ENCODE peak calls at places on chromosomes 16 and 17, in seven cellular contexts. M, C, A, I, O, D and H are unnamed samples.

GRCh38 chr17:30554839-30555751 is 77.9 kb downstream of the GOSR1 start:
- DNase-seq in M (peak), C (no peak), A (peak), I (peak), O (peak), D (no peak), H (no peak)

GRCh38 chr16:19884021-19884485 is 595 bp downstream of the GPRC5B start:
- DNase-seq in M (no peak), C (peak), A (no peak), I (no peak), O (peak), D (peak), H (no peak)

GRCh38 chr16:25155553-25156460 is 44.3 kb downstream of the LCMT1 start:
- DNase-seq in M (no peak), C (no peak), A (no peak), I (peak), O (no peak), D (no peak), H (no peak)

GRCh38 chr16:19704321-19705130 is 13.5 kb downstream of the KNOP1 start:
- DNase-seq in M (no peak), C (peak), A (peak), I (peak), O (no peak), D (no peak), H (no peak)

GRCh38 chr16:80233097-80233835 is 307.5 kb upstream of the DYNLRB2 start:
- DNase-seq in M (no peak), C (no peak), A (no peak), I (peak), O (no peak), D (no peak), H (no peak)

GRCh38 chr16:53457670-53458069 is 23.4 kb downstream of the RBL2 start:
- DNase-seq in M (no peak), C (no peak), A (no peak), I (peak), O (no peak), D (peak), H (no peak)

GRCh38 chr17:46866325-46866724 is 14.9 kb downstream of the WNT9B start:
- DNase-seq in M (no peak), C (no peak), A (no peak), I (no peak), O (no peak), D (no peak), H (no peak)

GRCh38 chr16:22326771-22327445 is 29.7 kb downstream of the POLR3E start:
- DNase-seq in M (peak), C (no peak), A (no peak), I (no peak), O (no peak), D (no peak), H (no peak)

GRCh38 chr16:72992142-72992601 is 55.8 kb downstream of the ZFHX3 start:
- DNase-seq in M (no peak), C (peak), A (no peak), I (no peak), O (peak), D (no peak), H (no peak)

GRCh38 chr16:70252355-70252988 is 732 bp upstream of the EXOSC6 start:
- DNase-seq in M (no peak), C (no peak), A (no peak), I (peak), O (peak), D (no peak), H (no peak)

GRCh38 chr16:70253291-70254094 is 1.8 kb upstream of the EXOSC6 start:
- DNase-seq in M (no peak), C (peak), A (peak), I (peak), O (peak), D (peak), H (no peak)

GRCh38 chr16:70254965-70255286 is 3.2 kb upstream of the EXOSC6 start:
- DNase-seq in M (no peak), C (no peak), A (no peak), I (no peak), O (no peak), D (no peak), H (no peak)

GRCh38 chr16:70255584-70255983 is 3.8 kb upstream of the EXOSC6 start:
- DNase-seq in M (no peak), C (no peak), A (no peak), I (no peak), O (no peak), D (no peak), H (no peak)

DNA sequence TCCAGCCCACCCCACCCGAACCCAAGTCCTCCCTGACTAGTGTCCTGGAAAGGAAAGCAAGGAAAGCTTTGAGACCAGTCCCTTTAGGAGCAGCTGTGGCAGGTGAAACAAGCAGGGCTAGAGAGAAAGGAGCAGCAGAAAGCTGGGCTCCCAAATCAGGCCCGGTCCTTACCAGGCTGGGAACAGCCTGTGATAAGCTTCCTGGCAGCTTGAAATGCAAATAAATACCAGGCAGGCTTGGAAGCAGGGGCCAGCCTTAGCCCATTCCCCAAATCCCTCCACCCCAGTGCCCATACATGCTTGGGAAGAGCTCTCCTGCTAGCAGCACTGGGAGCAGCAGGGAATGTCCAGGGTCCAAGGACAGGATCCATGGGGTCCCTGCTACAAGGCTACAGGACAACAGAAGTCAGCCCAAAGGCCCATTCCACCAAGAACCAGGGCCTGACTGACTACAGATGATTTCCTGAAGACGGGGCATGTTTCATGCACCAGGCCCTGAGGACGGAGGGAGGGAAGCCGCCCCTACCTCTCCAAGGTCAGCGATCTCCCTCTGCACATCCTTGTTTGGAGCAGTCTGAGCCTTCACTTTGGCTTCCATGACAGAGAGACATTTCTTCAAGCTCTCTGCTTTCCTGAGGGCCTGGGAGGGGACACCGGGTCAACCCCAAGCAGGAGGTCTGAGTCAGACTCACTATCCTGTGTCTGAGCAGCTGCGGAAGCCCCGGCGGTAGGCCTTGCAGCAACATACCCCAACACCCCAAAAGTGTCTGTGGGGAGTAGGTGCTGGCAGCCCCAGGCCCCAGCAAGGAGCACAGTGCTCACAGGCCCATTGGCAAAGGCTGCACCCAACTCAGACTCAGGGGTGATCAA is 2.6 kb upstream of the EXOSC6 start:
- DNase-seq in M (no peak), C (no peak), A (no peak), I (peak), O (no peak), D (no peak), H (no peak)
- TF ChIP-seq CTCF in M (peak), C (no peak), A (no peak), I (no peak), O (no peak), D (no peak), H (peak)

GRCh38 chr17:58313815-58314705 is 14.5 kb downstream of the TSPOAP1 start:
- DNase-seq in M (peak), C (peak), A (no peak), I (no peak), O (no peak), D (no peak), H (no peak)

GRCh38 chr17:58314706-58315015 is 13.9 kb downstream of the TSPOAP1 start:
- DNase-seq in M (no peak), C (no peak), A (no peak), I (no peak), O (no peak), D (no peak), H (no peak)

GRCh38 chr17:58311429-58311894 is 17.1 kb downstream of the TSPOAP1 start:
- DNase-seq in M (peak), C (no peak), A (no peak), I (no peak), O (no peak), D (no peak), H (no peak)

GRCh38 chr17:58312021-58312630 is 16.5 kb downstream of the TSPOAP1 start:
- DNase-seq in M (peak), C (no peak), A (no peak), I (no peak), O (no peak), D (no peak), H (no peak)

GRCh38 chr17:58312824-58313223 is 15.8 kb downstream of the TSPOAP1 start:
- DNase-seq in M (no peak), C (peak), A (no peak), I (no peak), O (no peak), D (no peak), H (no peak)
- TF ChIP-seq CTCF in M (no peak), C (no peak), A (no peak), I (peak), O (no peak), D (no peak), H (no peak)

GRCh38 chr17:2067048-2067452 is 12.1 kb downstream of the HIC1 start:
- DNase-seq in M (no peak), C (no peak), A (no peak), I (no peak), O (no peak), D (no peak), H (no peak)

GRCh38 chr17:2064147-2064489 is 9.2 kb downstream of the HIC1 start:
- DNase-seq in M (no peak), C (no peak), A (no peak), I (peak), O (no peak), D (no peak), H (no peak)

GRCh38 chr17:2063306-2064146 is 8.6 kb downstream of the HIC1 start:
- DNase-seq in M (no peak), C (no peak), A (no peak), I (peak), O (no peak), D (no peak), H (no peak)

GRCh38 chr17:2064511-2064910 is 9.6 kb downstream of the HIC1 start:
- DNase-seq in M (no peak), C (no peak), A (no peak), I (peak), O (no peak), D (no peak), H (no peak)

GRCh38 chr17:2064980-2065785 is 10.3 kb downstream of the HIC1 start:
- DNase-seq in M (no peak), C (no peak), A (peak), I (peak), O (no peak), D (no peak), H (no peak)
- TF ChIP-seq CTCF in M (peak), C (peak), A (peak), I (peak), O (peak), D (peak), H (peak)

DNA sequence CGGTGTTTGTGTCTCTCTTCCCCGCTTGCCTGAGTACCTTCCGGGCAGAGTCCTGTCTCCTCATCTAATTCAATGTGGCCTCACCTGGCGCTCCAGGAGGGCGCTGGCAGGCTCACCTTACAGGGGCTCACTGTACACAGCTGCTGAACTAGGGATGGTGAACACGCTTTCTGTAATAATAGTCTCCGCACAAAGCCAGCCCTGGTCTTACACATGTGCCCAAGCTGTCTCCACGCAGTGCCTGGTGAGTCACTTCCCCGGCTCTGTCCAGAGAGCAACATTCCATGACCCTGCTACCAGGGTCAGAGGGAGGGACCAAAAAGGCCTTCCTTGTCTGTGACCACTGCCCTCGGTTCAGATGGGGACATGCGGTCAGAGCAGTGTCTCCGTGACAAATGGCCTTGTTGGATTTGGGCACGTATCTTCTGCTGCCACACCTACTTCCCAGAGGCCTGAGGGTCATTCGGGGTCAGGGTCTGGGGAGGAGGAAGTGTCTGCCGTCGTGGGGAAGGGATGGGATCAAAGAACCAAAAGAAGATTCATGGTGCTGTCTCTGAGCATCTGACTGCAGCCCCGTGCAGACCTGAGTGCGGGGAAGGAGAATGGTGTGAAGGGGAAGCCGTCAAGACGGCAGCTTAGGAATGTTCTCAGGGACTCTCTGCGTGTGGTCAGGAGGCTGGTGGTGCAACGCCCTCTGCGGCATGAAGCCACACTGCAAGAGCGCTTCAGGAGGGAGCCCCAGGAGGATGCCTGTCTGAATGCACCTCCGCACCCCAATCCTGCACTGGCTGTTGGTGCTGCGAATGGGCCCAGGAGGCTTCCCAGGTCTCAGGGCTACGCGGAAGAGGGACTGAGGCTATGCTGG is 68.8 kb downstream of the IL21R start:
- DNase-seq in M (no peak), C (no peak), A (peak), I (peak), O (no peak), D (no peak), H (no peak)
- TF ChIP-seq CTCF in M (no peak), C (no peak), A (no peak), I (peak), O (no peak), D (no peak), H (no peak)

GRCh38 chr17:6555331-6556120 is 829 bp downstream of the PITPNM3 start:
- DNase-seq in M (peak), C (peak), A (peak), I (peak), O (no peak), D (peak), H (no peak)
- TF ChIP-seq CTCF in M (no peak), C (no peak), A (no peak), I (no peak), O (peak), D (no peak), H (no peak)

GRCh38 chr17:81511550-81511799 is 1.1 kb downstream of the ACTG1 start:
- DNase-seq in M (no peak), C (no peak), A (no peak), I (no peak), O (no peak), D (no peak), H (no peak)

GRCh38 chr17:81509048-81509686 is 3.4 kb downstream of the ACTG1 start:
- DNase-seq in M (no peak), C (no peak), A (peak), I (peak), O (peak), D (peak), H (no peak)

GRCh38 chr17:81510798-81511549 is 1.6 kb downstream of the ACTG1 start:
- DNase-seq in M (no peak), C (no peak), A (no peak), I (peak), O (peak), D (peak), H (peak)

GRCh38 chr17:81509687-81510523 is 2.7 kb downstream of the ACTG1 start:
- DNase-seq in M (no peak), C (no peak), A (peak), I (peak), O (peak), D (peak), H (no peak)

DNA sequence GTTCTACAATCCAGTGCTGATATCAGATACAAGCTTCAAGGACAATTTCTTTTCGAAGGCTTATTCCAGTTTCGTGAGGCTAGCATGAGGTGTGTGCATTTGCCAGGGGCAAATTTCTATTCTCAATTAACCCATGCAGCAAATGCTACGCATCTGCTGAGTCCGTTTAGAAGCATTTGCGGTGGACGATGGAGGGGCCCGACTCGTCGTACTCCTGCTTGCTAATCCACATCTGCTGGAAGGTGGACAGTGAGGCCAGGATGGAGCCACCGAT is 2.1 kb downstream of the ACTG1 start:
- DNase-seq in M (no peak), C (no peak), A (no peak), I (peak), O (no peak), D (no peak), H (no peak)
- TF ChIP-seq CTCF in M (no peak), C (no peak), A (no peak), I (no peak), O (no peak), D (no peak), H (no peak)

GRCh38 chr17:41653421-41654133 is 29.2 kb upstream of the KRT17 start:
- DNase-seq in M (no peak), C (no peak), A (no peak), I (no peak), O (no peak), D (no peak), H (no peak)

GRCh38 chr17:41652461-41652960 is 28.1 kb upstream of the KRT17 start:
- DNase-seq in M (peak), C (no peak), A (peak), I (no peak), O (no peak), D (no peak), H (peak)

GRCh38 chr17:41655611-41656111 is 31.3 kb upstream of the KRT17 start:
- DNase-seq in M (peak), C (peak), A (peak), I (no peak), O (peak), D (peak), H (peak)

GRCh38 chr17:41654908-41655607 is 30.7 kb upstream of the KRT17 start:
- DNase-seq in M (no peak), C (no peak), A (peak), I (no peak), O (no peak), D (no peak), H (no peak)

DNA sequence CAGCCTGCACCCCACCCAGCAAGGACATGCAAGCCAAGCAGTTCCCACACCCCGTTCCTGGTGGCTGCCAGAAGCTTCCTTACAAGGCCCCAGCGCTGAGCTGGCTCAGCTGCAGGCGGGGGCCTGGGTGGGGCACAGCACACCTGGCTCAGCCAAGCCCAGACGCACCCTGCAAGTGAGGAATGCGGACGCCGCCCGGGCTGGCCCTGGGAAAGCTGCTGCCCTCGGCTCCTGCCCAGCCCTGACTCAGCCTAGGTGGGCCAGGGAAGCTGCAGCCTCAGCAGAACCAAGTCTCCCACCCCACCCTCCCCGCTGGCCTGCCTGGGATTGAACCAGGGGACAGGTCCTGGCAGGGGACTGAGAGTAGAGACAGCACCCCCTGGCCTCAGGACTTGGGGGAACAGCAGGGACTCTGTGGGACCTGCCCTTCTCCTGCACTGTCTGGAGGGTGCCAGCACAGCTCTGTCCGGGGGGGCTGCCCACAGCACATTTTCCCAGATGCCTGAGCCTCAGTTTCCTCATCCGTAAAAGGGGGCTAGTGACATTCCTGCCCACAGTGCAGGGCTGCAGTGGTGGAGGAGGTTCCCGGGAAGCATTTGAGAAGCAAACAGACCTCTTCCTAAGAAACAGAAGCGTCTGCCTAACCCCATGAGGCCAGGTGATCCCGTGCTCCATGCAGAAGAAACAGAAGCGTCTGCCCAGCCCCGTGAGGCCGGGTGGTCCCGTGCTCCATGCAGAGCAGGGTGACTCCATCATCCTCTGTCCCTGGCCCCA is 29.9 kb upstream of the KRT17 start:
- DNase-seq in M (peak), C (peak), A (peak), I (no peak), O (no peak), D (peak), H (peak)
- TF ChIP-seq CTCF in M (no peak), C (no peak), A (no peak), I (no peak), O (no peak), D (no peak), H (no peak)

GRCh38 chr16:132120-132519 is 6.4 kb downstream of the NPRL3 start:
- DNase-seq in M (no peak), C (no peak), A (no peak), I (no peak), O (no peak), D (no peak), H (no peak)

GRCh38 chr16:123971-124370 is 14.5 kb downstream of the NPRL3 start:
- DNase-seq in M (no peak), C (no peak), A (no peak), I (no peak), O (no peak), D (no peak), H (no peak)

GRCh38 chr16:130533-131173 is 7.8 kb downstream of the NPRL3 start:
- DNase-seq in M (no peak), C (no peak), A (no peak), I (no peak), O (no peak), D (no peak), H (no peak)

GRCh38 chr16:129075-129474 is 9.4 kb downstream of the NPRL3 start:
- DNase-seq in M (no peak), C (no peak), A (no peak), I (no peak), O (no peak), D (no peak), H (no peak)
- TF ChIP-seq CTCF in M (no peak), C (no peak), A (no peak), I (no peak), O (no peak), D (no peak), H (no peak)

GRCh38 chr17:80826955-80827645 is 164.5 kb upstream of the CHMP6 start:
- DNase-seq in M (peak), C (peak), A (peak), I (peak), O (no peak), D (no peak), H (no peak)
- TF ChIP-seq CTCF in M (no peak), C (no peak), A (no peak), I (peak), O (peak), D (no peak), H (no peak)